ENCODE peak calls at places on chromosomes 1 and 21, in ten cellular contexts. C is cardiac muscle cell; L is CD8-positive, alpha-beta T cell; R is foreskin fibroblast; P is Peyer's patch; H is GM20000; I is HCT116; K is A673; X is transverse colon; Q is left ventricle myocardium inferior. A is an unnamed sample.

GRCh38 chr1:87051965-87052364 is 137.5 kb downstream of the HS2ST1 start:
- DNase-seq in C (no peak), L (no peak), R (no peak), P (no peak), H (no peak), I (no peak), K (no peak), X (no peak), Q (no peak), A (no peak)

GRCh38 chr1:21270086-21270689 is 20.1 kb downstream of the ECE1 start:
- DNase-seq in C (peak), L (peak), R (peak), P (peak), H (peak), I (peak), K (peak), X (peak), Q (peak), A (peak)

GRCh38 chr1:3948344-3948743 is 48.3 kb upstream of the C1orf174 start:
- DNase-seq in C (no peak), L (no peak), R (no peak), P (no peak), H (no peak), I (no peak), K (no peak), X (no peak), Q (no peak), A (no peak)

GRCh38 chr1:193545171-193545570 is 358.8 kb upstream of the B3GALT2 start:
- DNase-seq in C (no peak), L (no peak), R (no peak), P (no peak), H (no peak), I (no peak), K (peak), X (no peak), Q (no peak), A (no peak)

GRCh38 chr1:52127181-52128175 is 14.4 kb upstream of the ZFYVE9 start:
- DNase-seq in C (peak), L (no peak), R (peak), P (no peak), H (peak), I (peak), K (peak), X (peak), Q (no peak), A (peak)

GRCh38 chr1:241715956-241716355 is 63.9 kb downstream of the WDR64 start:
- DNase-seq in C (no peak), L (no peak), R (peak), P (no peak), H (no peak), I (no peak), K (peak), X (no peak), Q (no peak), A (no peak)

GRCh38 chr1:41497056-41497440 is 12.6 kb upstream of the EDN2 start:
- DNase-seq in C (no peak), L (no peak), R (no peak), P (no peak), H (no peak), I (no peak), K (no peak), X (no peak), Q (peak), A (no peak)

GRCh38 chr1:234114648-234115307 is 210.3 kb downstream of the SLC35F3 start:
- DNase-seq in C (peak), L (no peak), R (peak), P (no peak), H (peak), I (peak), K (peak), X (peak), Q (no peak), A (no peak)

GRCh38 chr1:220992705-220993052 is 113.4 kb downstream of the HLX start:
- DNase-seq in C (no peak), L (no peak), R (no peak), P (no peak), H (no peak), I (no peak), K (no peak), X (no peak), Q (no peak), A (no peak)

GRCh38 chr1:1425753-1426495 is 4.8 kb upstream of the ANKRD65 start:
- DNase-seq in C (no peak), L (no peak), R (no peak), P (no peak), H (no peak), I (no peak), K (no peak), X (no peak), Q (no peak), A (no peak)

GRCh38 chr1:114003431-114003830 is 24.2 kb downstream of the OLFML3 start:
- DNase-seq in C (peak), L (no peak), R (no peak), P (no peak), H (no peak), I (no peak), K (peak), X (no peak), Q (no peak), A (no peak)

GRCh38 chr1:3930696-3931309 is 30.7 kb upstream of the C1orf174 start:
- DNase-seq in C (no peak), L (no peak), R (no peak), P (no peak), H (no peak), I (no peak), K (no peak), X (no peak), Q (no peak), A (no peak)

GRCh38 chr1:147895123-147895522 is 7.5 kb upstream of the GJA8 start:
- DNase-seq in C (peak), L (no peak), R (no peak), P (no peak), H (no peak), I (no peak), K (no peak), X (no peak), Q (no peak), A (no peak)

GRCh38 chr21:28482657-28483056 is 510.0 kb downstream of the LTN1 start:
- DNase-seq in C (no peak), L (no peak), R (no peak), P (no peak), H (no peak), I (no peak), K (no peak), X (no peak), Q (no peak), A (no peak)

GRCh38 chr1:156372876-156373275 is 3.9 kb downstream of the RHBG start:
- DNase-seq in C (no peak), L (no peak), R (no peak), P (no peak), H (no peak), I (no peak), K (no peak), X (no peak), Q (no peak), A (no peak)

GRCh38 chr1:189434461-189434860 is 1043.2 kb downstream of the BRINP3 start:
- DNase-seq in C (no peak), L (no peak), R (peak), P (no peak), H (no peak), I (no peak), K (no peak), X (no peak), Q (no peak), A (no peak)

GRCh38 chr21:14797543-14797942 is 251.4 kb upstream of the SAMSN1 start:
- DNase-seq in C (no peak), L (no peak), R (no peak), P (no peak), H (no peak), I (no peak), K (no peak), X (no peak), Q (no peak), A (no peak)
- TF ChIP-seq CTCF in C (no peak), L (no peak), R (no peak), P (no peak), H (no peak), I (no peak), K (no peak), X (no peak), Q (no peak), A (no peak)

GRCh38 chr1:55378582-55378981 is 163.4 kb upstream of the USP24 start:
- DNase-seq in C (peak), L (no peak), R (peak), P (no peak), H (peak), I (peak), K (peak), X (peak), Q (no peak), A (no peak)
- TF ChIP-seq CTCF in C (peak), L (peak), R (peak), P (no peak), H (peak), I (peak), K (peak), X (peak), Q (peak), A (peak)

GRCh38 chr1:11285883-11286734 is 13.1 kb downstream of the UBIAD1 start:
- DNase-seq in C (peak), L (no peak), R (no peak), P (no peak), H (no peak), I (no peak), K (no peak), X (no peak), Q (no peak), A (no peak)
- TF ChIP-seq CTCF in C (peak), L (no peak), R (no peak), P (no peak), H (no peak), I (peak), K (peak), X (no peak), Q (peak), A (no peak)

GRCh38 chr21:39788383-39788782 is 43.4 kb downstream of the IGSF5 start:
- DNase-seq in C (peak), L (no peak), R (peak), P (peak), H (no peak), I (peak), K (peak), X (peak), Q (peak), A (no peak)
- TF ChIP-seq CTCF in C (peak), L (no peak), R (peak), P (peak), H (no peak), I (peak), K (peak), X (peak), Q (peak), A (no peak)